ENCODE peak calls at places on chromosomes 13 and 19, in eight cellular contexts. G is adrenal gland, W is tibial nerve, Y is heart left ventricle, R is endothelial cell of umbilical vein, C is HCT116, H is transverse colon, E is ovary. U is an unnamed sample.

GRCh38 chr13:73000027-73000674 is 58.7 kb upstream of the KLF5 start:
- DNase-seq in G (no peak), W (no peak), Y (no peak), R (peak; percentile 82), C (peak; percentile 26), H (no peak), E (no peak), U (no peak)

GRCh38 chr13:38381840-38382239 is 32.2 kb downstream of the UFM1 start:
- DNase-seq in G (no peak), W (no peak), Y (no peak), R (no peak), C (no peak), H (no peak), E (no peak), U (no peak)

GRCh38 chr13:38223093-38223492 is 126.6 kb upstream of the UFM1 start:
- DNase-seq in G (no peak), W (no peak), Y (no peak), R (peak; percentile 13), C (no peak), H (no peak), E (no peak), U (no peak)

GRCh38 chr13:60431108-60431700 is 34.2 kb downstream of the TDRD3 start:
- DNase-seq in G (no peak), W (peak; percentile 22), Y (no peak), R (peak; percentile 80), C (peak; percentile 46), H (no peak), E (no peak), U (no peak)

GRCh38 chr19:15247107-15248014 is 15.1 kb upstream of the EPHX3 start:
- DNase-seq in G (no peak), W (no peak), Y (peak; percentile 49), R (no peak), C (no peak), H (no peak), E (no peak), U (no peak)

GRCh38 chr13:101305981-101306411 is 110.3 kb downstream of the NALCN start:
- DNase-seq in G (no peak), W (no peak), Y (no peak), R (no peak), C (no peak), H (no peak), E (no peak), U (no peak)

GRCh38 chr19:37227996-37228395 is 10.0 kb downstream of the ZNF383 start:
- DNase-seq in G (no peak), W (no peak), Y (no peak), R (no peak), C (no peak), H (no peak), E (no peak), U (no peak)

GRCh38 chr19:34306213-34306661 is 51.9 kb downstream of the GARRE1 start:
- DNase-seq in G (no peak), W (no peak), Y (no peak), R (no peak), C (no peak), H (peak; percentile 43), E (no peak), U (no peak)

GRCh38 chr13:33185853-33186252 is 99.7 kb downstream of the STARD13 start:
- DNase-seq in G (no peak), W (no peak), Y (no peak), R (peak; percentile 60), C (no peak), H (no peak), E (no peak), U (no peak)

GRCh38 chr19:54211214-54211613 is 10.6 kb downstream of the RPS9 start:
- DNase-seq in G (no peak), W (no peak), Y (no peak), R (no peak), C (no peak), H (no peak), E (no peak), U (no peak)
- H3K4me3 ChIP-seq in G (no peak overlapping the region), W (no peak overlapping the region), Y (no peak overlapping the region), R (no peak overlapping the region), C (no peak overlapping the region), H (no peak overlapping the region), E (no peak overlapping the region), U (no peak overlapping the region)

GRCh38 chr19:3687774-3688706 is 12.2 kb downstream of the PIP5K1C start:
- DNase-seq in G (no peak), W (no peak), Y (no peak), R (no peak), C (no peak), H (peak; percentile 54), E (no peak), U (no peak)
- TF ChIP-seq POLR2A in G (no peak), W (no peak), Y (no peak), R (no peak), C (no peak), H (no peak), E (no peak), U (no peak)

DNA sequence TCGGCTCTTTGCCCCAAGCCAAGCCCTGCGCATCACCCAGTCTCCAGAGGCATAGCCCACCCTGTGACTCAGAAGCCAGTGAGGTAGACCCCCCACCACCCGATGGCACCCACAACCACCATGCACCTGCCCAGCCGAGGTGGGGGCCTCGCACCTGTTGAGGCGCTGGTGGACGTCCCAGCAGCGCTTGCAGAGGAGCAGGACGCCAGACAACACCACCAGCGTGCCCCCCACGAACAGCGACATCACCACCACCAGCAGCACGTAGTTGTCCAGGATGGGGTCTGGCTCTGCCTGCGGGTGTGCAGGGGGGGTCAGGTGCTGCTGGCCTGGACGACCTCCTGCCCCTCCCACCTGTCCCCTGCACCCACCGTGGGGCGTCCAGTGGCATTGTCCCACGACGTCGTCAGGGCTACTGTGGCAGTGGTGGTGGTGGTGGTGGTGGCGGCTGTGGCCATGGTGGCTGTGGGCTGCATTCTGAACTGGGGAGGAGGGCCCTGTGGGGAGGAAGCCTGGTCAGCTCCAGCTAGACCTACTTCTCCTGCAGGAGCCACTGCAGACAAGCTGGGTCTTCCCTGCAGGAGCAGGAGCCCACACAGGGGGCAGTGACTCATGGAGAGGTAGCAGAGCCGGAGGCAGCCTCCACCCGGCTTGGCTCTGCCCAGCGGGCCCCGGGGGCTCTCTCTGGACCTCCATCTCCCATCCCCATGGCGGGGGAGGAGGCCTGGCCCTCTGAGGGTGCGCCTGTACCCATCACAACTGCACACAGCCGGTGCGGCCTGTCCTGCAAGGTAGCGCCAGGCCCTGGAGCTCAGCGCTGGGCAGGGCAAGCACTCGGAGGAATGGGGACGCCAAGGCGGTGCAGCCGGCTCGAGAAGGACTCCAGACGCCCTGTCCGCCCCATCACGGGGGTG is 1.9 kb downstream of the CBARP start:
- DNase-seq in G (no peak), W (no peak), Y (no peak), R (no peak), C (no peak), H (no peak), E (no peak), U (no peak)
- H3K4me3 ChIP-seq in G (no peak overlapping the region), W (no peak overlapping the region), Y (no peak overlapping the region), R (no peak overlapping the region), C (peak overlapping the region; percentile 83), H (no peak overlapping the region), E (no peak overlapping the region), U (no peak overlapping the region)

GRCh38 chr19:12365372-12366162 is at the start of gene ZNF442:
- DNase-seq in G (peak; percentile 98), W (peak; percentile 99), Y (peak; percentile 98), R (peak; percentile 93), C (no peak), H (peak; percentile 95), E (peak; percentile 95), U (peak; percentile 98)
- TF ChIP-seq POLR2A in G (peak; percentile 96), W (peak; percentile 82), Y (peak; percentile 9), R (peak; percentile 43), C (no peak), H (peak; percentile 85), E (peak; percentile 87), U (no peak)

DNA sequence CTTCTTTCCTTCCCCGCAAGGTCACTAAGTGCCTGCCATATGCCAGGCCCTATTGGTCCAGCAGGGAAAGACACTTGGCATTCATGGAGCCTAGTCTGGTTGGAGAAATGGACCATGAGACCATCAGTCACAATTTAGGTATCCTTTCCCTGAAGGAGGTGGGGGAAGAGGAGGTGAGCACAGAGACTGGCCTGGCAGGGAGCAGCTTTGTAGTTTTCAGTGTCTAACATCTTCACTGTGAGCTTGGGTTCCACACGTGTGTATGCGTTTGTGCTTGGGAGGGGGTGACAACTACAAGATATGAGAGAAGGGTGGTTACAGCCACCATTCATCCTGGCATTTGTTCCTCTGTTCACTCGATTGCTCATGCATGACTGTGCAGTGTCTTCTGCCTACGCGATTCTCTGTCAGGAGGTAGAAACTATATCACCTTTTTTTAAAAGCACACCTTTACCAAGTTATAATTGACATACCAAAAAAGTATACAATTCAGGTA is 5.3 kb upstream of the MZF1 start:
- DNase-seq in G (peak; percentile 13), W (no peak), Y (no peak), R (no peak), C (no peak), H (no peak), E (peak; percentile 22), U (no peak)
- H3K4me3 ChIP-seq in G (no peak overlapping the region), W (no peak overlapping the region), Y (no peak overlapping the region), R (no peak overlapping the region), C (no peak overlapping the region), H (no peak overlapping the region), E (no peak overlapping the region), U (no peak overlapping the region)

DNA sequence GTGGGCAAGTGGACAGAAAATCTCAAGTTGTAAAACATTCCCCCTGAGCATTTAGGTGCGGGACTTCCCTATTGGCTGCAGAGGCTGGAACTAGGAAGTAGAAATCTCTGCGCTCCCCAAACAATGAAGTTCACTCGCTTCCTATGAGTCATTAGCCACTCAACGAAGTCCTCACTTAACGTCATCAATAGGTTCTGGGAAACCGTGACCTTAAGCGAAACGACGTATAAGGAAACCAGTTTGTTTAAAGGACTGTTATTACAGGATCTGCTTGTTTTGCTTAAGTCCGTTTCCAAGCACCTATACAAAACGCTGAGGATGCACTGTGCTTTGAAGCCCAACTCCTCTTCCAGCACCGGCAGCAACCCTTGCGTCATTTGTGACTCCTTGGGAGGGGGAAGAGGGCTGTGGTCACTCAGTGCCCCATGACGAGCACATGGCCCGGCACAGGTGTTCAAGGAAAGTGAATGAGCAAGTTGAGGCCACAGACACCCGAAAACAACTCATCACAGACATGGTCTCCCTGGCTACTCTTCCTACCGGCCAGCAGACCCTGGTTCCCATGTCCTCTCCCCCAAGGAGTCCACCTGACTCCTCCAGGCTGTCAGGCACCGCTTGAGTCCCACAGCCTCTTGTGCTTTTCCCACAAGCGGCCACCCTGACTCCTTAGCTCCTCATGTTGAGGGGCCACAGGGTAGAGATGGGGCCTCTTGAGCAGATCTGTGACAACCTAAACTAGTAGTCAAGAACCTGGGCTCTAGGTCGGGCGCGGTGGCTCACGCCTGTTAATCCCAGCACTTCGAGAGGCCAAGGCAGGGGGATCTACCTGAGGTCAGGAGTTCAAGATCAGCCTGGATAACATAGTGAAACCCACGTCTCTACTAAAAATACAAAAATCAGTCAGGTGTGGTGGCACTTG is 4.8 kb downstream of the RPS16 start:
- DNase-seq in G (peak; percentile 60), W (no peak), Y (no peak), R (peak; percentile 99), C (peak; percentile 97), H (peak; percentile 59), E (no peak), U (no peak)
- TF ChIP-seq POLR2A in G (no peak), W (no peak), Y (no peak), R (no peak), C (no peak), H (peak; percentile 20), E (no peak), U (no peak)

GRCh38 chr19:8357007-8357521 is 6.9 kb upstream of the ANGPTL4 start:
- DNase-seq in G (no peak), W (no peak), Y (no peak), R (no peak), C (no peak), H (no peak), E (peak; percentile 5), U (no peak)

GRCh38 chr19:8355631-8356402 is 8.1 kb upstream of the ANGPTL4 start:
- DNase-seq in G (peak; percentile 89), W (peak; percentile 64), Y (no peak), R (peak; percentile 97), C (peak; percentile 70), H (no peak), E (no peak), U (peak; percentile 64)

GRCh38 chr19:8352134-8352827 is 9.2 kb upstream of the KANK3 start:
- DNase-seq in G (no peak), W (no peak), Y (no peak), R (no peak), C (no peak), H (no peak), E (no peak), U (no peak)
- H3K4me3 ChIP-seq in G (no peak overlapping the region), W (no peak overlapping the region), Y (no peak overlapping the region), R (no peak overlapping the region), C (no peak overlapping the region), H (no peak overlapping the region), E (peak overlapping the region; percentile 9), U (no peak overlapping the region)